ENCODE peak calls at places on chromosomes 13 and 19, in four cellular contexts. B is tibial nerve, A is progenitor cell of endocrine pancreas, R is GM12865. E is an unnamed sample.

GRCh38 chr13:21012841-21013681 is 48.3 kb downstream of the LATS2 start:
- DNase-seq in R (no peak), A (no peak), B (no peak), E (no peak)

GRCh38 chr19:7492142-7493055 is 3.6 kb upstream of the PEX11G start:
- DNase-seq in R (no peak), A (no peak), B (no peak), E (no peak)

GRCh38 chr13:80177327-80177726 is 163.6 kb downstream of the SPRY2 start:
- DNase-seq in R (no peak), A (no peak), B (no peak), E (no peak)

GRCh38 chr13:104779311-104779710 is 1713.1 kb upstream of the SLC10A2 start:
- DNase-seq in B (no peak), R (no peak), A (no peak), E (no peak)

GRCh38 chr19:56946164-56946563 is 105.6 kb upstream of the PEG3 start:
- DNase-seq in R (no peak), A (no peak), B (no peak), E (no peak)

GRCh38 chr19:50657672-50658437 is 8.6 kb downstream of the C19orf81 start:
- DNase-seq in R (peak), B (peak), A (peak), E (peak)

GRCh38 chr13:110882972-110883371 is 31.9 kb downstream of the ANKRD10 start:
- DNase-seq in B (no peak), A (no peak), R (no peak), E (no peak)

GRCh38 chr13:25682221-25682620 is 310.4 kb downstream of the ATP8A2 start:
- DNase-seq in B (no peak), A (no peak), R (no peak), E (no peak)

GRCh38 chr19:43699506-43700367 is 16.1 kb upstream of the IRGC start:
- DNase-seq in B (no peak), A (peak), R (no peak), E (peak)

GRCh38 chr19:34253711-34254551 is 423 bp upstream of the GARRE1 start:
- DNase-seq in B (no peak), A (peak), R (peak), E (no peak)

GRCh38 chr13:62629618-62630017 is 1214.0 kb upstream of the PCDH20 start:
- DNase-seq in B (no peak), A (no peak), R (no peak), E (no peak)

GRCh38 chr19:31296741-31297390 is 52.4 kb downstream of the TSHZ3 start:
- DNase-seq in R (no peak), A (no peak), B (no peak), E (no peak)

GRCh38 chr13:109036091-109036490 is 406.7 kb downstream of the MYO16 start:
- DNase-seq in R (no peak), A (no peak), B (no peak), E (no peak)

GRCh38 chr19:49801966-49802661 is 11.0 kb downstream of the FUZ start:
- DNase-seq in A (no peak), B (peak), R (no peak), E (peak)

GRCh38 chr19:50465986-50466771 is 10.1 kb upstream of the EMC10 start:
- DNase-seq in R (no peak), B (no peak), A (peak), E (no peak)

GRCh38 chr13:77611068-77611467 is 75.6 kb downstream of the SCEL start:
- DNase-seq in B (no peak), A (no peak), R (no peak), E (no peak)

GRCh38 chr13:32530841-32531253 is 7.7 kb downstream of the N4BP2L2 start:
- DNase-seq in R (peak), A (no peak), B (no peak), E (peak)

GRCh38 chr19:16325161-16325527 is 518 bp downstream of the KLF2 start:
- DNase-seq in R (peak), B (no peak), A (peak), E (no peak)

GRCh38 chr19:31553112-31553843 is 204.0 kb upstream of the TSHZ3 start:
- DNase-seq in B (peak), R (no peak), A (no peak), E (no peak)

GRCh38 chr19:32416749-32417469 is 11.3 kb downstream of the DPY19L3 start:
- DNase-seq in A (no peak), R (no peak), B (no peak), E (peak)

GRCh38 chr13:97223711-97224461 is 1.8 kb downstream of the MBNL2 start:
- DNase-seq in R (peak), A (no peak), B (no peak), E (peak)

GRCh38 chr13:30832845-30833332 is 73.2 kb upstream of the MEDAG start:
- DNase-seq in B (no peak), R (peak), A (peak), E (no peak)

GRCh38 chr13:100600915-100601314 is 12.3 kb upstream of the GGACT start:
- DNase-seq in R (no peak), A (no peak), B (no peak), E (no peak)

GRCh38 chr19:17860331-17860992 is 752 bp downstream of the RPL18A start:
- DNase-seq in A (no peak), R (peak), B (no peak), E (peak)

GRCh38 chr19:294819-295686 is 3.9 kb upstream of the PLPP2 start:
- DNase-seq in A (peak), B (no peak), R (peak), E (peak)

GRCh38 chr13:26390203-26390602 is 136.3 kb downstream of the CDK8 start:
- DNase-seq in R (no peak), B (no peak), A (no peak), E (no peak)

GRCh38 chr13:27921961-27922910 is 2.4 kb downstream of the PDX1 start:
- DNase-seq in A (no peak), R (no peak), B (no peak), E (peak)

GRCh38 chr13:27922974-27923612 is 3.3 kb downstream of the PDX1 start:
- DNase-seq in B (no peak), R (no peak), A (no peak), E (no peak)

GRCh38 chr13:27924529-27925141 is 4.8 kb downstream of the PDX1 start:
- DNase-seq in A (no peak), R (no peak), B (no peak), E (no peak)

GRCh38 chr13:27925220-27925991 is 5.6 kb downstream of the PDX1 start:
- DNase-seq in R (no peak), A (no peak), B (no peak), E (no peak)

GRCh38 chr13:27923794-27924528 is 4.2 kb downstream of the PDX1 start:
- DNase-seq in B (no peak), R (no peak), A (peak), E (no peak)
- TF ChIP-seq CTCF in B (no peak), R (no peak), A (peak), E (no peak)

GRCh38 chr13:50693755-50694154 is 149.7 kb downstream of the DLEU7 start:
- DNase-seq in R (no peak), A (no peak), B (no peak), E (no peak)

GRCh38 chr13:50699874-50700663 is 143.4 kb downstream of the DLEU7 start:
- DNase-seq in R (no peak), B (no peak), A (no peak), E (no peak)

GRCh38 chr13:50700664-50701266 is 142.7 kb downstream of the DLEU7 start:
- DNase-seq in B (no peak), R (no peak), A (no peak), E (no peak)

GRCh38 chr13:50701469-50701868 is 142.0 kb downstream of the DLEU7 start:
- DNase-seq in B (no peak), R (no peak), A (no peak), E (no peak)

DNA sequence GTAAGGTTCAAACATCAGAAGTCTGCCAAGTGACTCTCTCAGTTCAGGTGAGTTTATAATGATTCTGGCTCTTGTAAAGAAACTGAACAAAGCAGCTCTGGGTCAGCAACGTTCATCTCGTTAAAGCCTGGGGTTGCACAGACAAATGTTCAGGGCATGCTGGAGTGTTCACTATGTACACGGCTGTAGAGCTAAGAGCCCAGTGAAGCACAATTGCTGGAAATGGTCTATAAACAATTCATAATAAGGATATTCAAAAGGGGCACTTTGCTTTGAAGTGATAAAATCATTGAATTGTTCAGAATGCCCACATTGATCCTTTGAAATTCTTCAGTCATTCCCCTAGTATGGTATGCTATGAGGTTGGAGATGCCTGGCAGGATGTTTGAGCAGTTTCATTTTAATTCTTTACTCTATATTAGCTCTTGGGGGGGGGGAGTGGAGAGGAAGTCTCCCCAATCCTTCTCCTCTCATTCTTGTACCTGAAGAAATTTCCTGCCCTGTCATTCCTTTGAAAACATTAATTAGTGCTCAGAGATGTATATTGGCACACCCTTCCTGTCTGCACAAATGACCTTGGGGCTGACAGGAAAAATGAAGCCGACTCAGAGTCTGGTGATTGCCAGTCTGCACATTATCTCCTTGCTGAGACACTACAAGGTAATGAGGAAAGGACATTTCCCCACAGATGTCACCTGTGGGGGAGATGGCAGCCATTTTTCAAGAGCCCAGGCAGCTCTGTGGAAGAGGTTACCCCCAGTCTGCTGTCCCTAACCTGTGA is 145.6 kb downstream of the DLEU7 start:
- DNase-seq in B (no peak), A (no peak), R (no peak), E (peak)
- TF ChIP-seq CTCF in B (no peak), A (no peak), R (no peak), E (no peak)

DNA sequence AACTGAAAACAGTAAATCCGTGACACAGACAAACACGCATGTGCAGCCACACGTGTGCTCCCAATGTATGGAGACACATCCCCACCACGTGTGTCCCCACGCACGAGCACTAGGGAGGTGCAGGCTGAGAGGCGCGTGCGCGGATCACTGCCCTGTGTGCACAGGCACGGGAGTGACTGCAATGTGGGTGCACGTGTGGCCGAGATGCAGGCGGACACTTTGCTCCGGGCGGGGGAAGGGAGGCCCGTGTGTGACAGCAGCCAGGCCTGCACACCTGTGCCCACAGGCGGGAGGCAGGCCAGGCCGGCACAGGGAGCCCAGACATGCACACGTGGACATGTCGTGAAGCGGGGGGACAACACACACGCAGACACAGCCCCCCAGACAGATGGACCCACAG is 77.0 kb downstream of the PTPRS start:
- DNase-seq in R (no peak), B (no peak), A (no peak), E (peak)
- TF ChIP-seq CTCF in R (no peak), B (no peak), A (no peak), E (no peak)

DNA sequence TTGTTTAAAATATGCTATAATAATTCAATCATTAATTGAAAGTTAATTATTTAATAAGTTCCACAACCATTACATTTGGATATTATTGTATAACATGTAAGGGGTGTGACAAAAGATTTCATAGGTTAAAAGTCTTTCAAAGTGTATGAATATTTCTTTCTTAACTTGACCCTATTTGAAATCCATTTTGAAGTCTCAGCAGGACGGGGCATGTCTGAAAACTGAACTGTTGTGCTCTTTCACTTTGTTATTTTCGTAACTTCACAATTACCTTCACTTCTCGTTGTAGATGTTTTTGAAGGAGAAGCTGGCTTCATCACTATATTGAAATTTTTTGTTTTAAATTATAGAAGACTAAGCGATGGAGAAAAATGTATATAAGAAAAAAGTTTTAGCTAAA is 1775.7 kb downstream of the PCDH9 start:
- DNase-seq in R (peak), A (no peak), B (no peak), E (no peak)
- TF ChIP-seq CTCF in R (no peak), A (no peak), B (no peak), E (no peak)

GRCh38 chr13:50275392-50276063 is 260.3 kb downstream of the KCNRG start:
- DNase-seq in R (no peak), B (no peak), A (no peak), E (no peak)
- TF ChIP-seq CTCF in R (no peak), B (no peak), A (no peak), E (no peak)

GRCh38 chr13:40352385-40352778 is 314.1 kb downstream of the FOXO1 start:
- DNase-seq in A (no peak), R (no peak), B (peak), E (no peak)
- TF ChIP-seq CTCF in A (no peak), R (no peak), B (no peak), E (no peak)

E was measured in osteoblast.